ENCODE peak calls at places on chromosome 22, in five cellular contexts. I is suprapubic skin, C is stomach, N is Peyer's patch, V is A549. U is an unnamed sample.

GRCh38 chr22:32964411-32965057 is 93.6 kb downstream of the SYN3 start:
- DNase-seq in C (no peak), I (no peak), V (no peak), N (no peak), U (no peak)

GRCh38 chr22:36055376-36056310 is 27.0 kb upstream of the RBFOX2 start:
- DNase-seq in I (no peak), C (no peak), V (no peak), N (no peak), U (no peak)

GRCh38 chr22:29167032-29167911 is 38.4 kb upstream of the EMID1 start:
- DNase-seq in N (peak; percentile 44), V (no peak), I (no peak), C (no peak), U (no peak)

GRCh38 chr22:43262990-43263644 is 76.2 kb upstream of the TTLL12 start:
- DNase-seq in I (no peak), V (no peak), N (peak; percentile 34), C (peak; percentile 37), U (no peak)

GRCh38 chr22:24405631-24406321 is 21.6 kb upstream of the ADORA2A start:
- DNase-seq in I (no peak), V (no peak), N (no peak), C (no peak), U (no peak)

GRCh38 chr22:26564672-26565071 is 25.3 kb downstream of the TPST2 start:
- DNase-seq in C (no peak), N (no peak), I (no peak), V (no peak), U (no peak)

GRCh38 chr22:30214703-30215405 is 31.7 kb downstream of the LIF start:
- DNase-seq in V (no peak), N (no peak), I (no peak), C (no peak), U (no peak)

GRCh38 chr22:42366815-42367581 is 65.2 kb downstream of the NFAM1 start:
- DNase-seq in N (no peak), I (no peak), V (no peak), C (peak; percentile 83), U (no peak)

GRCh38 chr22:50357756-50358155 is 14.6 kb downstream of the PPP6R2 start:
- DNase-seq in V (no peak), I (no peak), N (no peak), C (no peak), U (no peak)

GRCh38 chr22:36377022-36377631 is 10.6 kb downstream of the MYH9 start:
- DNase-seq in N (peak; percentile 68), I (no peak), C (no peak), V (no peak), U (no peak)

GRCh38 chr22:33302049-33302545 is 243.9 kb upstream of the SYN3 start:
- DNase-seq in C (peak; percentile 88), N (peak; percentile 85), V (peak; percentile 32), I (peak; percentile 89), U (peak; percentile 72)

GRCh38 chr22:45105281-45105700 is 58.4 kb upstream of the NUP50 start:
- DNase-seq in C (no peak), V (no peak), N (no peak), I (no peak), U (no peak)

GRCh38 chr22:42437488-42438292 is 5.5 kb upstream of the NFAM1 start:
- DNase-seq in C (peak; percentile 78), N (peak; percentile 82), V (peak; percentile 58), I (peak; percentile 93), U (peak; percentile 70)

GRCh38 chr22:23256986-23257888 is 76.9 kb downstream of the BCR start:
- DNase-seq in N (no peak), I (peak; percentile 88), C (peak; percentile 61), V (no peak), U (peak; percentile 51)

DNA sequence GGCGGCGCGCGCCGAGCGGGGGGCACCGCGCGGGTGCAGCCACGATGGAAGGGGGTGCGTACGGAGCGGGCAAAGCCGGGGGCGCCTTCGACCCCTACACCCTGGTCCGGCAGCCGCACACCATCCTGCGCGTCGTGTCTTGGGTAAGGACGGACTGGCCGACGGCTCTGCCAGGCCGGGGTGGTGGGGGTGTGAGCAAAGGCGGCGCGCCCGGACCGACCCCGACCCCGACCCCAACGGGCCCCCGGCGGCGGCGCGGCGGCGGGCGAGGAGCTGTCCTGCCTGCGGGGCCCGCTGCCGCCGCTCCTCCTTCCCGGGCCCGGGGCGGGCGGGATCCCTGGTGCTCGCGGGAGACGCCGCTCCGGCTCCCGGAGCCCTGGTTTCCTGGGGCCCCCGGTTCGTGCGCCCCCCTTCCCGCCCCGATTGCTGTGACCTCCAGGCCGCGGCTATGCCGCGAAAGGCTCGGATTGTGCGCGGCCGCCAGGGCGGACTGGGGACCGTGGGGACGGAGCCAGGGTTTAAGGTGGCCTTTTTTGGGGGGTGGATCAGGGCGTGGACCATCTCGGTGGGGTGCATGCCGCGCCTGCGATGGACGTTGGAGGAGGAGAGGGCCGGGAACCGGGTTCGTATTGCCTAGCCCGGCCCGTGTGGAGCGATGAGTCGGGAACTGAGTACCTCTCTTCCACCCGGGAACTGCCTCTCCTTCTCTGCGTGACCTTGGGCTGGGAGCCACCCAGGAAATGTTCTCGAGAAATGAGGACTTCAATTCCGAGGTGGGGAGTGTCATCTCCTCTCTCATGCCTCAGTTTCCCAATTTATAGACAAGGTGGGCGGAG is at the start of gene SYNGR1:
- DNase-seq in C (peak; percentile 26), N (no peak), V (no peak), I (no peak), U (peak; percentile 42)
- TF ChIP-seq POLR2A in C (no peak), N (no peak), V (peak; percentile 3), I (no peak), U (no peak)

GRCh38 chr22:47567741-47568140 is 805.3 kb downstream of the TBC1D22A start:
- DNase-seq in I (peak; percentile 38), N (no peak), C (no peak), V (no peak), U (no peak)
- H3K4me1 ChIP-seq in I (no peaks in the 10 kb centered on the region), N (no peaks in the 10 kb centered on the region), C (peaks cover 15% of the 10 kb centered on the region), V (no peaks in the 10 kb centered on the region), U (no peaks in the 10 kb centered on the region)

DNA sequence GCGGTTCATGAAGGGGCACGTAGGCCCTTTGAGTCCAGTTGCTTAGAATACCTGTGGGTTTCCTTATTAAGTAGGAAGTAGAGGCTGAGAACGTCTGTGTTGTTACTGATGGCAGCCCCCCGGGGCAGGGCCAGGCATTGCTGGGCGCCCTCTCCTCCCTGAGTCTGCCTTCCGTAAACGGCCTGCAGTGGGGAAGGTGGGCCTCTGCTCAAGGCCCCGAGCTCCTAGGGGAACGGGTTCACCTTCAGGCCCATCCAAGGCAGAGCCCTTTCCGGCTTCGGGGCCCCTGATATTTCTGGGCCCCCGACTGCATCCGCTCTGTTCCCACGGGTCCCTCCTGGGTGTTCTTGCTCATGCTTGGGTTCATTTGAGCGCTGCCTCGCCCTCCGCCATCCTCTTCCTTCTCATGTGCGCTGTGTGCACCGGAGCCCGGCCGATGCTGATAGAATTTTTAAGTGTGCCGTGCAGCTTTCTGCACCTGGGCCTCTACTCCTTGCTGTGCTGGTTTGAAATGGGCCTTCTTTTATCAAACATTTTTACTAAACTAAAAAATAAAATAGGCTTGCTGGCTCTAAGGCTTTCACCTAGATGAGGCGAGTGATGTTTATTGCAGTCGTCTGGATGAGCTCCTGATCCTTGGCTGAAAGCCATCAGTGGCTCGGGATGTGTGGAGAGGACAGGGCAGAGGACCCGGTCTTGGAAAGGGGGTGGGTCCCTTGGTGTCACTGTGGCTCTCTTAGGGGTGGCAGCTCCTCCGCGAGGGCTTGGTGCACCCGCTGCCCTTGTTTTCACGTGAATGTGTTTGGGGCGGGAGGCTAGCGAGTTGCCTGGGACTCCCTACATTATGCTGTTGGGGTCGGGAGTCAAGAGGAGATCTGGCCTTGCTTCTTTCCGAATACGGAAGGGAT is 12.3 kb downstream of the TBC1D22A start:
- DNase-seq in I (no peak), C (no peak), V (no peak), N (peak; percentile 80), U (no peak)
- TF ChIP-seq CTCF in I (no peak), C (no peak), V (no peak), N (no peak), U (no peak)

GRCh38 chr22:48900626-48901025 is 927.0 kb downstream of the BRD1 start:
- DNase-seq in I (no peak), C (no peak), N (no peak), V (no peak), U (no peak)

GRCh38 chr22:48901324-48901723 is 926.3 kb downstream of the BRD1 start:
- DNase-seq in C (no peak), N (no peak), V (no peak), I (no peak), U (no peak)

GRCh38 chr22:48900327-48900597 is 927.4 kb downstream of the BRD1 start:
- DNase-seq in I (no peak), V (no peak), C (no peak), N (no peak), U (no peak)

GRCh38 chr22:48898524-48899377 is 928.9 kb downstream of the BRD1 start:
- DNase-seq in V (no peak), N (no peak), I (peak; percentile 66), C (peak; percentile 22), U (no peak)

GRCh38 chr22:48899523-48900326 is 927.9 kb downstream of the BRD1 start:
- DNase-seq in N (no peak), I (peak; percentile 70), V (no peak), C (no peak), U (no peak)
- TF ChIP-seq POLR2A in N (no peak), I (no peak), V (no peak), C (no peak), U (no peak)

DNA sequence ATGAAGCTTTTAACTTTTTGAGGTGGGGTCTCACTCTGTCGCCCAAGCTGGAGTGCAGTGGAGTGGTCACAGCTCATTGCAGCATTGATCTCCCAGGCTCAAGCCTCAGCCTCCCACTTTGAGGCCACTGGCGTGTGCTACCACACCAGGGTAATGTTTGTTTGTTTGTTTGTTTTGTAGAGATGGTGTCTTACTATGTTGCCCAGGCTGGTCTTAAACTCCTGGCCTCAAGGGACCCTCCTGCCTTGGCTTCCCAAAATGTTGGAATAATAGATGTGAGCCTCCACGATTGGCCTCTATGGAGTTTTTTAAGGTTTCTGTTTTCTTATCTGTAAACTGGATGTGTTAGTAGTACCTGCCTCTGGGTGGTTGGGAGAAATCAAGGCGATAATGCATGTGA is 41.4 kb downstream of the MED15 start:
- DNase-seq in C (no peak), I (no peak), N (no peak), V (no peak), U (no peak)
- H3K4me1 ChIP-seq in C (peaks cover 58% of the 10 kb centered on the region), I (peaks cover 50% of the 10 kb centered on the region), N (peaks cover 49% of the 10 kb centered on the region), V (peaks cover 12% of the 10 kb centered on the region), U (peaks cover 40% of the 10 kb centered on the region)

GRCh38 chr22:27788889-27789288 is 12.7 kb downstream of the MN1 start:
- DNase-seq in V (no peak), I (no peak), C (no peak), N (no peak), U (no peak)
- TF ChIP-seq CTCF in V (no peak), I (no peak), C (no peak), N (no peak), U (no peak)

DNA sequence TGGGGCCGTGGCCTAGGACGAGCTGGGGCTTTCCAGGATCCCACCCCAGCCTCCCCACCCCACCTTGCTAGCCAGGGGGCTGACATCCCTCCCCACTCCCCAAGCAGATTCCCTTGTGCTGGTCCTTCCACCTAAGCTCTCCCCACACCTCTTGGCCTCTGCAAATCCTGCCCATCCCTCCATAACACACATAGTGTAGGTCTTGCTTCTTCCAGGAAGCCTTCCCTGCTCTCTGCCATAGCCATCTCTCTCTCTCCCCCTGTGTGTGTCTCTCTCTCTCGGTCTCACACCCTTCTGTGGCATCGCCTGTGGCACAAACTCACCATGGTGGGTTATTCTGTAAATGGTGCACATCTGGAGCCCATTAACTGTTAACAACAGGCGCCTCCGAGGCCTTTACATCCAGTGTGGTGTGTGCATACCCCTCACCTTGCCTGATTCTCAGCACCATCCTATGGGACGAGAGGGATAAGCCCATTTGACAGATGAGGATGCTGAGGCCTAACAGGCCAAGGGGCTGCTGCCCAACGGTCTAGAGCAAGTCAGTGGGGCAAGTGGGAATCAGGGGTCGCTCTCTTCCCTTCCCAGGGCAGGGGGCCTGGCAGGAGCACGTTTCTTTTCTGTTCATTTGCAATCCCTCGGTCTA is 22.2 kb upstream of the PICK1 start:
- DNase-seq in V (no peak), C (no peak), I (no peak), N (no peak), U (no peak)
- TF ChIP-seq POLR2A in V (no peak), C (no peak), I (no peak), N (no peak), U (no peak)